ENCODE peak calls at places on chromosomes 7 and 10, in four cellular contexts. M is GM12878, E is WTC11, L is K562. C is an unnamed sample.

GRCh38 chr7:159065852-159066480 is 78.7 kb downstream of the VIPR2 start:
- DNase-seq in L (no peak), E (no peak), M (no peak), C (no peak)

GRCh38 chr10:42583828-42584227 is 54.5 kb downstream of the ZNF33B start:
- DNase-seq in M (no peak), L (no peak), E (no peak), C (no peak)

GRCh38 chr7:13041368-13041988 is 354.0 kb downstream of the ARL4A start:
- DNase-seq in E (no peak), L (no peak), M (no peak), C (no peak)

GRCh38 chr10:24944512-24945255 is 7.7 kb downstream of the PRTFDC1 start:
- DNase-seq in E (no peak), M (no peak), L (peak), C (peak)

GRCh38 chr10:131875501-131875900 is 25.3 kb upstream of the PPP2R2D start:
- DNase-seq in M (no peak), E (no peak), L (no peak), C (no peak)

GRCh38 chr7:151088856-151089699 is 2.8 kb downstream of the AGAP3 start:
- DNase-seq in E (peak), L (no peak), M (no peak), C (peak)

GRCh38 chr10:48543445-48543844 is 61.4 kb downstream of the ARHGAP22 start:
- DNase-seq in M (no peak), E (no peak), L (no peak), C (no peak)

GRCh38 chr10:16436367-16436757 is 448 bp upstream of the PTER start:
- DNase-seq in M (no peak), L (no peak), E (no peak), C (no peak)

GRCh38 chr7:155166673-155167370 is 96.7 kb downstream of the HTR5A start:
- DNase-seq in L (peak), M (no peak), E (no peak), C (no peak)

DNA sequence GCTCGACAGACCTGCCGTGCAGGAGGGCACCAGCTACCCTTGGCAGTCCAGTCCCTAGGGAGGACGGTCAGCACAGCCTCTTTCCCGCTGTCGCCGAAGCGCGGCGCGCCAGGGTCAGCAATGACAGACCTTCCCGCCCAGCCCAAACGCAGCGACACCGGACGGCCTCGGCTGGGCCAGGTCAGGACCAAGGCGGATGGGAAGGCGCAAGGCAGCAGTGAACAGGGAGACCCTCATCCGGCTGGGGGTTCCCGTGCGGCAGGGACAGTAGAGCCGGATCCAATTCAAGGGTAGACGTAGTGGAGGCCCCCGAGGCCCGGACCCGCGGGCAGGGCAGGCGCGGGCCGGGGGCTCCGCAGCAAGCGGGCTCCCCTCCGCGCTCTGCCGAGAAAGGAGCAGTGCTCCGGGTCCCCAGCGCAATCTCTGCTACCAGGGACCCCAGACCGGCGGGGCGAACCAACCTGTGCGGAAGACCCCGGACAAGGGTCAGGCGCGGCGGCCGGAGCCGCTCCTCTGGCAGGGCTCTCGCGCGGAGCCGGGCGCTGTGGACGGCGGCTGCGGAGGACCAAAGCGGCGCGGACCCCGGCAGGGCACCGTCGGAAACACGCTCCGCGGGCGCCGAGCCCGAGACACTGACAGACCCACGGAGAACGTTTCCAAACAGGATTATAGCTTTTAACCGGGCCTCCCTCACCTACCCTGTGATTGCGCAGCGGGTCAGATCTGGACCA is at the start of gene SEC31B:
- DNase-seq in L (no peak), E (peak), M (no peak), C (peak)
- TF ChIP-seq TCF7 in L (no peak), E (no peak), M (no peak), C (no peak)

GRCh38 chr10:17645591-17646345 is 1.8 kb downstream of the STAM start:
- DNase-seq in L (no peak), E (no peak), M (no peak), C (peak)
- TF ChIP-seq TCF7 in L (no peak), E (no peak), M (no peak), C (peak)

GRCh38 chr7:3922175-3922635 is 621.2 kb downstream of the SDK1 start:
- DNase-seq in M (no peak), L (peak), E (peak), C (peak)
- TF ChIP-seq TCF7 in M (no peak), L (no peak), E (no peak), C (no peak)

GRCh38 chr7:131544449-131545425 is 11.7 kb downstream of the PODXL start:
- DNase-seq in M (no peak), E (no peak), L (peak), C (peak)

GRCh38 chr7:131546583-131547111 is 9.8 kb downstream of the PODXL start:
- DNase-seq in E (peak), M (no peak), L (peak), C (peak)

GRCh38 chr7:131546126-131546525 is 10.3 kb downstream of the PODXL start:
- DNase-seq in M (no peak), E (no peak), L (no peak), C (peak)

GRCh38 chr7:131547589-131547988 is 8.8 kb downstream of the PODXL start:
- DNase-seq in L (no peak), E (no peak), M (no peak), C (no peak)

GRCh38 chr7:131548371-131548770 is 8.1 kb downstream of the PODXL start:
- DNase-seq in M (no peak), L (no peak), E (no peak), C (no peak)
- TF ChIP-seq TCF7 in M (no peak), L (no peak), E (no peak), C (no peak)

GRCh38 chr10:105974803-105975456 is 1189.6 kb downstream of the SORCS1 start:
- DNase-seq in E (peak), L (no peak), M (no peak), C (no peak)
- TF ChIP-seq TCF7 in E (no peak), L (no peak), M (no peak), C (no peak)

GRCh38 chr7:107592361-107593024 is 12.4 kb downstream of the BCAP29 start:
- DNase-seq in L (no peak), E (no peak), M (no peak), C (no peak)
- TF ChIP-seq TCF7 in L (no peak), E (no peak), M (no peak), C (no peak)